ENCODE peak calls at places on chromosomes 3 and 15, in seven cellular contexts. J is SK-N-SH, A is HepG2, R is GM12878, G is K562, H is HCT116, Z is H1. Q is an unnamed sample. For H3K9me3, the result is how much of the 10 kb centered on the place peaks cover.

GRCh38 chr15:52790941-52791751 is 1.0 kb upstream of the ONECUT1 start:
- DNase-seq in J (peak), A (no peak), R (no peak), G (no peak), H (no peak), Z (peak), Q (no peak)

GRCh38 chr15:28967071-28967470 is 81.3 kb downstream of the APBA2 start:
- DNase-seq in J (no peak), A (no peak), R (no peak), G (no peak), H (no peak), Z (no peak), Q (no peak)

GRCh38 chr3:195187609-195188529 is 83.1 kb downstream of the XXYLT1 start:
- DNase-seq in J (no peak), A (no peak), R (no peak), G (no peak), H (no peak), Z (no peak), Q (no peak)

GRCh38 chr3:184477940-184478339 is 83.6 kb upstream of the EPHB3 start:
- DNase-seq in J (no peak), A (no peak), R (no peak), G (no peak), H (no peak), Z (no peak), Q (no peak)

GRCh38 chr3:139774570-139775302 is 97.0 kb upstream of the NMNAT3 start:
- DNase-seq in J (peak), A (no peak), R (no peak), G (no peak), H (no peak), Z (peak), Q (peak)

GRCh38 chr15:100785181-100786138 is 94.2 kb upstream of the ALDH1A3 start:
- DNase-seq in J (no peak), A (no peak), R (peak), G (no peak), H (no peak), Z (peak), Q (no peak)

GRCh38 chr3:72338942-72339749 is 509.1 kb downstream of the SHQ1 start:
- DNase-seq in J (no peak), A (peak), R (peak), G (peak), H (peak), Z (no peak), Q (no peak)

GRCh38 chr3:184230603-184231528 is 1.5 kb downstream of the VWA5B2 start:
- DNase-seq in J (peak), A (no peak), R (no peak), G (no peak), H (no peak), Z (peak), Q (no peak)

GRCh38 chr15:72766025-72766424 is 17.5 kb downstream of the ADPGK start:
- DNase-seq in J (no peak), A (no peak), R (no peak), G (no peak), H (no peak), Z (no peak), Q (no peak)

GRCh38 chr15:96181873-96182301 is 148.6 kb upstream of the NR2F2 start:
- DNase-seq in J (no peak), A (no peak), R (no peak), G (no peak), H (no peak), Z (no peak), Q (no peak)

GRCh38 chr15:22263738-22264137 is 183.4 kb downstream of the OR4M2 start:
- DNase-seq in J (no peak), A (no peak), R (no peak), G (no peak), H (no peak), Z (no peak), Q (no peak)

GRCh38 chr15:22262613-22263020 is 182.3 kb downstream of the OR4M2 start:
- DNase-seq in J (no peak), A (no peak), R (no peak), G (no peak), H (no peak), Z (no peak), Q (no peak)

GRCh38 chr15:22265961-22266360 is 185.6 kb downstream of the OR4M2 start:
- DNase-seq in J (no peak), A (no peak), R (no peak), G (no peak), H (no peak), Z (no peak), Q (no peak)

GRCh38 chr15:22265056-22265945 is 185.0 kb downstream of the OR4M2 start:
- DNase-seq in J (no peak), A (no peak), R (no peak), G (no peak), H (no peak), Z (no peak), Q (no peak)

GRCh38 chr15:22267761-22268160 is 187.4 kb downstream of the OR4M2 start:
- DNase-seq in J (peak), A (no peak), R (no peak), G (no peak), H (no peak), Z (no peak), Q (no peak)
- H3K9me3 ChIP-seq in J (under half), A (under half), R (under half), G (under half), H (under half), Z (under half), Q (under half)

DNA sequence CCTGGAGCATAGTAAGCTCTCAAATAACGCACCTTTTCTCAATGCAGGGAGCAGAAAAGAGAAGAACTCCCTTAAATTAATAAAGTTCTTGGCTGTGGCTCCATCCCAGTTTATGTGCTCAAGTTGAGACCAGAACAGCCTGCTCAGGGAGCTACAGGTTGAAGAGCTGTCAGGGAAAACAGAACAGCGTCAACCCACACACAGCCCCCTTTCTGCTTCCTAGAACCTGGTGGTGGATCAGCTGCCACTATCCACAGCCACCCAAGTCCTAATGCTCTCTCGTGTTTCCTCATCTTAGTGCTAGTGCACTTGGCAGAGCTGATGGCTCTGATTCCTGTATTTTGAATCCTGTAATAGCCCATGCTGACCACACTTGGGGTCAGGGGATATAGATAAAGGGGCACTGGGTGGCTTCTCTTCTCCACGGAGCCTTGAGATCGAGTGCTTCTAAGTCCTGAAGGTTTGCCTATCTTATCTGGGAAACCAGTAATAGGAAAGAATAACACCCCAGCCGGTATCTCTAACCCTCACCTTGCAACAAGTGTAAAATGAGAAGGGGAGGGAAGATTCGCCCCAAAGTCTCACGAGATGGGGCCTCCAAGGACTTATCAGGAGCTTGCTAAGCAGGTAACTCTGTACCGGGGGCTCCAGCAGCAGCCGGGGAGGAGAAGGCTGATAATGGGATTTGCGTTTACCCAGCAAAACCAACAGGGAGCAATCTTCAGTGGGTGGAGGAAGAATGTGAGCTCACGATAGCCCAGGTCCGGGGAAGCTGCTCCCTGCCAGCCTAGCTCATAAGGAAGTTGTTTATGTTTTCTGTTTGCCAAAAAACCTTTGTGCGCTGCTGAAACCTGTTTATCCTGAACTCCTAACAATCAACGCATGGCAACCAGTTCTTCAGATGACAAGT is 136.2 kb upstream of the ICE2 start:
- DNase-seq in J (no peak), A (no peak), R (no peak), G (peak), H (no peak), Z (no peak), Q (no peak)
- TF ChIP-seq YY1 in J (no peak), A (no peak), R (no peak), G (no peak), H (no peak), Z (no peak), Q (no peak)

GRCh38 chr15:24971772-24972171 is 17.0 kb downstream of the SNRPN start:
- DNase-seq in J (no peak), A (no peak), R (no peak), G (no peak), H (no peak), Z (no peak), Q (no peak)
- H3K9me3 ChIP-seq in J (under half), A (half or more), R (under half), G (under half), H (under half), Z (under half), Q (under half)

GRCh38 chr3:146131616-146132410 is 29.2 kb downstream of the PLOD2 start:
- DNase-seq in J (no peak), A (peak), R (no peak), G (no peak), H (no peak), Z (no peak), Q (no peak)

GRCh38 chr3:146130881-146131371 is 30.1 kb downstream of the PLOD2 start:
- DNase-seq in J (no peak), A (no peak), R (no peak), G (no peak), H (no peak), Z (no peak), Q (no peak)

GRCh38 chr3:146129750-146130149 is 31.2 kb downstream of the PLOD2 start:
- DNase-seq in J (no peak), A (no peak), R (no peak), G (no peak), H (no peak), Z (no peak), Q (no peak)

GRCh38 chr3:146128179-146128578 is 32.8 kb downstream of the PLOD2 start:
- DNase-seq in J (no peak), A (no peak), R (no peak), G (no peak), H (no peak), Z (no peak), Q (no peak)

GRCh38 chr3:146128939-146129338 is 32.0 kb downstream of the PLOD2 start:
- DNase-seq in J (no peak), A (no peak), R (no peak), G (no peak), H (no peak), Z (no peak), Q (no peak)
- TF ChIP-seq YY1 in J (no peak), A (no peak), R (no peak), G (no peak), H (no peak), Z (no peak), Q (no peak)

GRCh38 chr3:105759442-105760078 is 109.3 kb downstream of the CBLB start:
- DNase-seq in J (no peak), A (no peak), R (no peak), G (no peak), H (no peak), Z (no peak), Q (no peak)

GRCh38 chr3:105763674-105764036 is 105.2 kb downstream of the CBLB start:
- DNase-seq in J (no peak), A (no peak), R (no peak), G (no peak), H (no peak), Z (no peak), Q (no peak)

GRCh38 chr3:105758451-105758850 is 110.4 kb downstream of the CBLB start:
- DNase-seq in J (no peak), A (no peak), R (no peak), G (no peak), H (no peak), Z (no peak), Q (no peak)

GRCh38 chr3:105764378-105765376 is 104.1 kb downstream of the CBLB start:
- DNase-seq in J (no peak), A (no peak), R (no peak), G (no peak), H (no peak), Z (no peak), Q (no peak)

DNA sequence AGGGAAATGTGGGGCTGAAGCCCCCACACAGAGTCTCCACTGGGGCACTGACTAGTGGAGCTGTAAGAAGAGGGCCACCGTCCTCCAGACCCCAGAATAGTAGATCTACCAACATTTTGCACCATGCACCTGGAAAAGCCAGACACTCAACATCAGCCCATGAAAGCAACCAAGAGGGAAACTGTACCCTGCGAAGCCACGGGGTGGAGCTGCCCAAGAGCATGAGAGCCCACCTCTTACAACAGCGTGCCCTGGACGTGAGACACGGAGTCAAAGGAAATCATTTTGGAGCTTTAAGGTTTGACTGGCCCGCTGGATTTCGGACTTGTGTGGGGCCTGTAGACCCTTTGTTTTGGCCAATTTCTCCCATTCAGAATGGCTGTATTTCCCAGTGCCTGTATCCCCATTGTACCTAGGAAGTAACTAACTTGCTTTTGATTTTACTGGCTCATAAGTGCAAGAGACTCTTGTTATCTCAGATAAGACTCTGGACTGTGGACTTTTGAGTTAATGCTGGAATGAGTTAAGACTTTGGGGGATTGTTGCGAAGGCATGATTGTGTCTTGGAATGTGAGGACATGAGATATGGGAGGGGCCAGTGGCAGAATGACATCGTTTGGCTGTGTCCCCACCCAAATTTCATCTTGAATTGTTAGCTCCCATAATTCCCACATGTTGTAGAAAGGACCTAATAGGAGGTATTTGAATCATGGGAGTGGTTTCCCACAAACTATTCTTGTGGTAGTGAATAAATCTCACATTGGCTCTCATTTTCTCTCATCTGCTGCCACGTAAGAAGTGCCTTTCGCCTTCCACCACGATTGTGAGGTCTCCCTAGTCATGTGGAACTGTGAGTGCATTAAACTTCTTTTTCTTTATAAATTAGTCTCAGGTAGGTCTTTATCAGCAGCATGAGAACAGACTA is 105.8 kb downstream of the CBLB start:
- DNase-seq in J (no peak), A (no peak), R (no peak), G (no peak), H (no peak), Z (no peak), Q (no peak)
- H3K9me3 ChIP-seq in J (under half), A (under half), R (under half), G (under half), H (under half), Z (under half), Q (under half)

GRCh38 chr3:67719333-67719732 is 64.9 kb upstream of the SUCLG2 start:
- DNase-seq in J (no peak), A (no peak), R (no peak), G (no peak), H (no peak), Z (no peak), Q (no peak)
- TF ChIP-seq YY1 in J (no peak), A (no peak), R (no peak), G (no peak), H (no peak), Z (no peak), Q (no peak)

DNA sequence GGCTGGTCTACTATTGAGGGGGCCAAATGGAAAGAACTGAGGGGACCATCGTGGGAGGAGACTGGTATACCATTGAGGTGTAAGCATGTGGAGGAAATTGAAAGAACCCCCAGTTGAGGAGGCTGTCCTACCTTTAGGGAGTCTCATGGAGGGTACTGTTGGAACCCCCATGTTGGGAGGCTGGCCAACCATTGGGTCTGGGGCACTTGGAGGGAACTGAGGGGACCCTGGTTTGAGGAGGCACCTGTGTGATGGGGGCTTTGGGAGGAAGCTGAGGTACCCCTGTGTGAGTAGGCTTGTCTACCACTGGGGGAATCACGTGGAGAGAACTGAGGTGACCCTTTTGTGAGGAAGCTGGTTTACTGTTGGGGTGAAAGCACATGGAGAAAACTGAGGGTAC is 157.5 kb downstream of the FBLN2 start:
- DNase-seq in J (no peak), A (no peak), R (no peak), G (no peak), H (no peak), Z (peak), Q (no peak)
- H3K9me3 ChIP-seq in J (under half), A (under half), R (under half), G (under half), H (under half), Z (under half), Q (under half)

DNA sequence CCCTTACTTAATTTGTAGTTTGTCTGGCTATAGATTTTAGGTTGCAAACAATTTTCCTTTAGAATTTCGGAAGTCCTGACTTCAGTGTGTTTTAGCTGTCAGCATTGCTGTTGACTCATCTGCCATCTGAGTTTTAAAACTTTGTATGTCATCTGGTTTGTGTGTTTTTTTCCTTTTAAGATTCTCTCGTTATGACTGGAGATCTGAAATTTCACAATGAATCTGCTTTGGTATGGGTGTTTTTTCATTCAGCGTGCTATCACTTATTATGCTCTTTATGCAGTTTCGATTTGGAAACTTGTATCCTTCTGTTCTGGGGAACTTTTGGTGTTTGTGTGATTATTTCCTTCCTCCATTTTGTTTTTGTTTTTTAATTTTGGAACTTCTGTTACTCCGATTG is 53.7 kb upstream of the ZNF280D start:
- DNase-seq in J (no peak), A (no peak), R (no peak), G (no peak), H (no peak), Z (no peak), Q (no peak)
- TF ChIP-seq YY1 in J (no peak), A (no peak), R (no peak), G (no peak), H (no peak), Z (no peak), Q (no peak)